ENCODE peak calls at places on chromosomes 13 and 19, in four cellular contexts. Y is breast epithelium, Z is PC-3, X is heart left ventricle. F is an unnamed sample.

GRCh38 chr19:46254776-46255175 is 25.2 kb downstream of the IGFL1 start:
- DNase-seq in X (no peak), Z (peak), Y (no peak), F (no peak)

GRCh38 chr13:93915269-93915809 is 564.1 kb downstream of the DCT start:
- DNase-seq in Y (no peak), Z (no peak), X (no peak), F (no peak)

GRCh38 chr13:112132619-112133018 is 65.7 kb downstream of the SOX1 start:
- DNase-seq in Z (no peak), X (no peak), Y (no peak), F (no peak)

GRCh38 chr13:110045919-110046318 is 259.5 kb upstream of the IRS2 start:
- DNase-seq in Y (no peak), X (no peak), Z (no peak), F (no peak)

GRCh38 chr13:95644611-95645052 is at the start of gene DZIP1:
- DNase-seq in X (peak), Z (peak), Y (peak), F (no peak)

GRCh38 chr13:73945371-73945770 is 188.8 kb downstream of the KLF12 start:
- DNase-seq in Z (peak), X (no peak), Y (no peak), F (no peak)

GRCh38 chr19:3605770-3606169 is 905 bp downstream of the TBXA2R start:
- DNase-seq in Y (no peak), Z (no peak), X (no peak), F (no peak)

GRCh38 chr13:106373989-106374572 is 161.4 kb downstream of the EFNB2 start:
- DNase-seq in X (no peak), Z (no peak), Y (no peak), F (no peak)

GRCh38 chr13:45522571-45522970 is 57.8 kb downstream of the COG3 start:
- DNase-seq in X (no peak), Y (no peak), Z (no peak), F (no peak)

GRCh38 chr13:46278474-46278873 is 66.7 kb downstream of the LRRC63 start:
- DNase-seq in Z (no peak), Y (no peak), X (no peak), F (no peak)

GRCh38 chr13:20566424-20566916 is 487 bp upstream of the IFT88 start:
- DNase-seq in X (no peak), Z (peak), Y (peak), F (no peak)

GRCh38 chr19:7679017-7679720 is 1.5 kb upstream of the TRAPPC5 start:
- DNase-seq in Y (no peak), Z (peak), X (no peak), F (no peak)

GRCh38 chr19:39506944-39507714 is 7.8 kb upstream of the SELENOV start:
- DNase-seq in X (no peak), Y (no peak), Z (peak), F (no peak)

GRCh38 chr19:56671613-56671994 is at the start of gene ZNF835:
- DNase-seq in Z (no peak), Y (peak), X (peak), F (no peak)

GRCh38 chr13:48808689-48809088 is 155.0 kb downstream of the CYSLTR2 start:
- DNase-seq in Y (no peak), X (no peak), Z (no peak), F (no peak)

GRCh38 chr13:113411216-113412023 is 41.9 kb downstream of the ADPRHL1 start:
- DNase-seq in Y (peak), Z (peak), X (peak), F (no peak)

GRCh38 chr13:95437561-95437960 is 115.0 kb upstream of the CLDN10 start:
- DNase-seq in X (no peak), Z (no peak), Y (no peak), F (no peak)

GRCh38 chr13:71056581-71056980 is 810.4 kb downstream of the DACH1 start:
- DNase-seq in X (no peak), Y (no peak), Z (no peak), F (no peak)

GRCh38 chr19:2274185-2274711 is 7.7 kb downstream of the PEAK3 start:
- DNase-seq in X (no peak), Z (no peak), Y (no peak), F (no peak)

GRCh38 chr13:97878421-97879375 is 74.8 kb upstream of the IPO5 start:
- DNase-seq in Y (no peak), Z (peak), X (no peak), F (no peak)

GRCh38 chr19:10390652-10391286 is 10.4 kb upstream of the TYK2 start:
- DNase-seq in Y (peak), Z (peak), X (peak), F (no peak)

GRCh38 chr13:32010137-32010536 is 21.4 kb upstream of the FRY start:
- DNase-seq in Z (no peak), Y (no peak), X (no peak), F (no peak)

GRCh38 chr13:50078512-50079277 is 63.5 kb downstream of the KCNRG start:
- DNase-seq in Z (no peak), Y (no peak), X (no peak), F (no peak)
- H3K4me3 ChIP-seq in Z (peak), Y (no peak), X (peak), F (peak)

GRCh38 chr13:80303225-80303811 is 37.6 kb downstream of the SPRY2 start:
- DNase-seq in Z (no peak), Y (no peak), X (no peak), F (no peak)

GRCh38 chr13:80297094-80297493 is 43.8 kb downstream of the SPRY2 start:
- DNase-seq in X (no peak), Y (no peak), Z (no peak), F (no peak)

GRCh38 chr13:80297503-80297902 is 43.4 kb downstream of the SPRY2 start:
- DNase-seq in X (no peak), Z (no peak), Y (no peak), F (no peak)

GRCh38 chr13:80296638-80297037 is 44.3 kb downstream of the SPRY2 start:
- DNase-seq in Y (no peak), Z (no peak), X (no peak), F (no peak)

GRCh38 chr13:80299046-80299445 is 41.9 kb downstream of the SPRY2 start:
- DNase-seq in Z (no peak), Y (no peak), X (no peak), F (no peak)
- H3K4me3 ChIP-seq in Z (no peak), Y (no peak), X (no peak), F (no peak)

DNA sequence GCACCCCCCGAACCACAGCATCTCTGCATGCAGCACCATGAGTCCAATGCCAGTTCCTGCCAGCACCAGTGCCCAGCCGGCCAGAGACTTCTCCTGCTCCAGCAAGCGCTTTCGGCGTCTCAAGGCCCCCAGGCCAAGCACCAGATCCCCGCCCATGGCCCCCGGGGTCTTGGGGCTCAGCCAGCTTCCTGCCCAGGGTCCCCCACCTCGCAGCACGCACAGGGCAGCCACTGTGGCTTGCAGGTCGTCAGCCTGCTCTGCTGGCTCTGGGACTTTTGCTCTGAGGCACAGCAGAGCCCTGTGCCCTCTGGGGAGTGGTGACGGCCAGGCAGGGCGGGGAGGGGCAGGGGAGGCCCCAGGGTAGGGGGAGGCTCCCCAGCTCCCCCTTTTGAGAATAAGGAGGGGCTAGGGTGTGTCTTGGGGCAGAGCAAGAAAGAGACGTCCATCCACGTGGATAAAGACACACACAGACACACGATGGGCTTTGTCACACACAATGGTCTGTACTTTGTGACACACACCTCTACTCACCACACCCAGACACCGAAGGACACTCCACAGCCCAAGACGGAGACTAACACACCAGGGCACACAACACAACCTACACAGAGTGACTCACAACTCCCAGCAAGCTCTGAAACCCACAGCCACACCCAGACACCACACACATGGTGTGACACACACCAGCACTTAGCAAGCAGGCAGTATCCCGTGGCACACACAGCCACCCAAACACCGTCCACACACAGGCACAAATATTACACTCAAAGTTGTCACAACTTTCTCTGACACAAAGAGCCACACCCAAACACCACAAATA is at the start of gene KCNN4:
- DNase-seq in Z (peak), Y (no peak), X (no peak), F (peak)
- H3K4me3 ChIP-seq in Z (peak), Y (no peak), X (no peak), F (peak)

DNA sequence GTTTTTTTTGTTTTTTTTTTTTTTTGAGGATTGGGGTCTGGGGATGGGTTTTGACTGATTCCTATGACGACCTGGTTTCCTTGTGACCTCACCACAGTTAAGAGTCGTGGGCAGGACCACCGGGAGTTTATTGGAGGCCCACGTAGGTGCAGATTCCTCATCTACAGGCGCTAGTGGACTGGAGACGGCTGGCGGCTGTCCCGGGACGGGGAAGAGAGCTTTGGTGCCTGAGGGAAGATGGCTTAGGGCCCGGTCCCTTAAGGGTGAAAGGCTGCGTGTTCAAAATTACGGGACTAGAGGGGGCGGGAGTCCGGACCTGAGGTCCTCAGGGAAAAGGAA is 679 bp upstream of the TEAD2 start:
- DNase-seq in Z (no peak), Y (peak), X (peak), F (no peak)
- H3K4me3 ChIP-seq in Z (peak), Y (peak), X (peak), F (peak)

GRCh38 chr13:43787518-43787891 is 733 bp upstream of the ENOX1 start:
- DNase-seq in Y (no peak), Z (peak), X (no peak), F (no peak)

GRCh38 chr13:43786472-43786765 is 353 bp downstream of the ENOX1 start:
- DNase-seq in X (no peak), Z (no peak), Y (no peak), F (no peak)

GRCh38 chr13:43786766-43787517 is at the start of gene ENOX1:
- DNase-seq in X (peak), Z (peak), Y (no peak), F (no peak)

GRCh38 chr13:43785681-43786471 is 896 bp downstream of the ENOX1 start:
- DNase-seq in Y (peak), X (peak), Z (peak), F (no peak)

DNA sequence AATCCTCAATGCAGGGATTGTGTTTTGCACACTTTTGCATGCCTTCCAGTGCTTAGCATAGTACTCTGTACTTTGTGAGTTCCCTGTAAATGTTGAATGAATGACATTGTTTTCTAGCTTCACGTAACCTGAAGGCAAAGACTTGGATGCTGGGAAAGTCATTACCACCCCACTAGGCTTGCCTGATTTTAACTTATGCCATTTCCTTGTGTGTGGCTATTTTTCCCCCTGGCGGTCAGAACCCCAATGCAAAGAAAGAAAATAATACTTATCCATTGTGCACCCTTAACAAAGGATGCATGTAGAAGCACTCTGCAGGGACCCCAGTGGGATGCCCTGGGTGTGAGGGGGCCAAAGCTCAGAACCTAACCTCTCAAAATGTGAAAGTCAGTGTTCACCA is 1.2 kb upstream of the ENOX1 start:
- DNase-seq in Z (peak), X (no peak), Y (no peak), F (no peak)
- H3K4me3 ChIP-seq in Z (peak), X (peak), Y (no peak), F (no peak)

GRCh38 chr13:24631922-24632321 is 48.3 kb upstream of the ATP12A start:
- DNase-seq in X (no peak), Z (no peak), Y (no peak), F (no peak)

GRCh38 chr13:24630851-24631341 is 49.3 kb upstream of the ATP12A start:
- DNase-seq in Y (no peak), Z (peak), X (no peak), F (peak)

GRCh38 chr13:24630121-24630520 is 50.1 kb upstream of the ATP12A start:
- DNase-seq in Z (no peak), Y (no peak), X (no peak), F (no peak)

GRCh38 chr13:24629320-24629719 is 50.9 kb upstream of the ATP12A start:
- DNase-seq in X (no peak), Y (no peak), Z (no peak), F (no peak)

GRCh38 chr13:24632382-24633121 is 47.7 kb upstream of the ATP12A start:
- DNase-seq in Y (no peak), X (no peak), Z (peak), F (no peak)
- H3K4me3 ChIP-seq in Y (no peak), X (no peak), Z (no peak), F (no peak)

GRCh38 chr13:98998831-98999634 is 21.2 kb upstream of the DOCK9 start:
- DNase-seq in X (no peak), Z (no peak), Y (no peak), F (no peak)
- H3K4me3 ChIP-seq in X (peak), Z (no peak), Y (no peak), F (peak)

DNA sequence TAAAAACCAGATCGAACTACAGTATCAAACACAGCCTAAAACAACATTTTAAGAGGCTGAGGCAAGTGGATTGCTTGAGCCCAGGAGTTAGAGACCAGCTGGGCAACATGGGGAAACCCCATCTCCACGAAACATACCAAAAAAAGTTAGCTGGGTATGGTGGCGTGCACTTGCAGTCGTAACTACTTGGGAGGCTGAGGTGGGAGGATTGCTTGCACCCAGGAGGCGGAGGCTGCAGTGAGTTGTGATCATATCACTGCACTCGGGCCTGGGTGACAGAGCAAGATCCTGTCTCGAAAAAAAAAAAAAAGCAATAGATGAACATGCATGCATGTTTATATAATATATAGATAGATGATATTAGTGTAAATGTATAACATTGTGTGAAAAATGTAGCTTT is 5.2 kb upstream of the MRPS31 start:
- DNase-seq in Y (no peak), X (no peak), Z (no peak), F (no peak)
- H3K4me3 ChIP-seq in Y (no peak), X (no peak), Z (no peak), F (no peak)

GRCh38 chr19:29668746-29669609 is 3.7 kb downstream of the PLEKHF1 start:
- DNase-seq in X (no peak), Y (no peak), Z (no peak), F (no peak)

GRCh38 chr19:29666634-29667389 is 1.6 kb downstream of the PLEKHF1 start:
- DNase-seq in Z (no peak), X (peak), Y (peak), F (no peak)

GRCh38 chr19:29667941-29668340 is 2.7 kb downstream of the PLEKHF1 start:
- DNase-seq in Y (no peak), X (no peak), Z (no peak), F (no peak)

GRCh38 chr19:29665826-29666633 is 769 bp downstream of the PLEKHF1 start:
- DNase-seq in Z (peak), X (peak), Y (no peak), F (no peak)

DNA sequence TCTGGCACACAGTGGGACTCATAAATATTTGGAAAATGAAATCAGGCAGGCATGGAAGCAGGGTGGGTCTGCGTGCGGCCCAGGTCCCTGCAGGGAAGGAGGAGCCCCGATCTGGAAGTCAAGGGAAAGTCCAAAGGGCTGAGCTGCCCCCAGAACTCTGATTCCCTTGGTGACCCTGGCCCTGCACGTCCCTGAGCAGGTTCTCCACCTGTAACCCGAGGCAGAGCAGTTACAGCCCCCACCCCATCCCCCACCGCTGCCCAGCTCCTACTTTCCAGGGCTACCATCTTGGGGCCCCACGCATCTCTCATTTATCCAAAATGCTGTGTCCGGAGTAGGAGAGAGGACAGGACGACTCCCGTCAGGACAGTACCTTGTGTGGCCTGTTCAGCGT is 2.1 kb downstream of the PLEKHF1 start:
- DNase-seq in Z (no peak), Y (no peak), X (no peak), F (no peak)
- H3K4me3 ChIP-seq in Z (peak), Y (peak), X (peak), F (no peak)

F was measured in keratinocyte.